ENCODE peak calls at places on chromosomes 1 and 21, in nine cellular contexts. One of them, this sample, is unnamed.
A peak's percentile ranks its signal among the peaks of the same experiment; 100 is the strongest.

GRCh38 chr1:76135835-76136234 is 61.3 kb downstream of the ST6GALNAC3 start:
- DNase-seq in glutamatergic neuron: no peak
- DNase-seq in left lung: no peak
- DNase-seq in posterior cingulate gyrus: no peak
- DNase-seq in iris pigment epithelial cell: no peak
- DNase-seq in coronary artery: no peak
- DNase-seq in HCEC 1CT: no peak
- DNase-seq in HL-60: no peak
- DNase-seq in Kasumi-1: no peak
- DNase-seq in this sample: no peak

GRCh38 chr1:182181167-182181572 is 119.7 kb upstream of the ZNF648 start:
- DNase-seq in glutamatergic neuron: no peak
- DNase-seq in left lung: no peak
- DNase-seq in posterior cingulate gyrus: no peak
- DNase-seq in iris pigment epithelial cell: no peak
- DNase-seq in coronary artery: no peak
- DNase-seq in HCEC 1CT: no peak
- DNase-seq in HL-60: no peak
- DNase-seq in Kasumi-1: no peak
- DNase-seq in this sample: no peak

GRCh38 chr1:89685461-89685860 is 52.5 kb downstream of the LRRC8C start:
- DNase-seq in glutamatergic neuron: no peak
- DNase-seq in left lung: no peak
- DNase-seq in posterior cingulate gyrus: no peak
- DNase-seq in iris pigment epithelial cell: no peak
- DNase-seq in coronary artery: no peak
- DNase-seq in HCEC 1CT: no peak
- DNase-seq in HL-60: no peak
- DNase-seq in Kasumi-1: no peak
- DNase-seq in this sample: no peak

GRCh38 chr1:115172270-115172669 is 83.0 kb upstream of the TSPAN2 start:
- DNase-seq in glutamatergic neuron: no peak
- DNase-seq in left lung: no peak
- DNase-seq in posterior cingulate gyrus: no peak
- DNase-seq in iris pigment epithelial cell: no peak
- DNase-seq in coronary artery: no peak
- DNase-seq in HCEC 1CT: no peak
- DNase-seq in HL-60: no peak
- DNase-seq in Kasumi-1: no peak
- DNase-seq in this sample: no peak

GRCh38 chr1:160204526-160205241 is 500 bp upstream of the PEA15 start:
- DNase-seq in glutamatergic neuron: no peak
- DNase-seq in left lung: no peak
- DNase-seq in posterior cingulate gyrus: no peak
- DNase-seq in iris pigment epithelial cell: no peak
- DNase-seq in coronary artery: no peak
- DNase-seq in HCEC 1CT: no peak
- DNase-seq in HL-60: peak; percentile 81
- DNase-seq in Kasumi-1: peak; percentile 65
- DNase-seq in this sample: peak; percentile 88

GRCh38 chr21:25733859-25734653 is 648 bp downstream of the ATP5PF start:
- DNase-seq in glutamatergic neuron: no peak
- DNase-seq in left lung: no peak
- DNase-seq in posterior cingulate gyrus: no peak
- DNase-seq in iris pigment epithelial cell: peak; percentile 57
- DNase-seq in coronary artery: no peak
- DNase-seq in HCEC 1CT: peak; percentile 23
- DNase-seq in HL-60: peak; percentile 22
- DNase-seq in Kasumi-1: peak; percentile 47
- DNase-seq in this sample: peak; percentile 40

GRCh38 chr1:81032374-81032773 is 768.4 kb upstream of the ADGRL2 start:
- DNase-seq in glutamatergic neuron: no peak
- DNase-seq in left lung: no peak
- DNase-seq in posterior cingulate gyrus: no peak
- DNase-seq in iris pigment epithelial cell: no peak
- DNase-seq in coronary artery: no peak
- DNase-seq in HCEC 1CT: no peak
- DNase-seq in HL-60: no peak
- DNase-seq in Kasumi-1: no peak
- DNase-seq in this sample: no peak

GRCh38 chr1:66156144-66156543 is 363.4 kb downstream of the PDE4B start:
- DNase-seq in glutamatergic neuron: no peak
- DNase-seq in left lung: no peak
- DNase-seq in posterior cingulate gyrus: no peak
- DNase-seq in iris pigment epithelial cell: no peak
- DNase-seq in coronary artery: no peak
- DNase-seq in HCEC 1CT: no peak
- DNase-seq in HL-60: no peak
- DNase-seq in Kasumi-1: no peak
- DNase-seq in this sample: no peak

GRCh38 chr1:205395616-205396015 is 26.2 kb downstream of the LEMD1 start:
- DNase-seq in glutamatergic neuron: no peak
- DNase-seq in left lung: no peak
- DNase-seq in posterior cingulate gyrus: no peak
- DNase-seq in iris pigment epithelial cell: no peak
- DNase-seq in coronary artery: no peak
- DNase-seq in HCEC 1CT: no peak
- DNase-seq in HL-60: no peak
- DNase-seq in Kasumi-1: no peak
- DNase-seq in this sample: no peak

GRCh38 chr1:192954705-192955265 is 104.4 kb downstream of the UCHL5 start:
- DNase-seq in glutamatergic neuron: no peak
- DNase-seq in left lung: peak; percentile 48
- DNase-seq in posterior cingulate gyrus: no peak
- DNase-seq in iris pigment epithelial cell: peak; percentile 12
- DNase-seq in coronary artery: no peak
- DNase-seq in HCEC 1CT: no peak
- DNase-seq in HL-60: no peak
- DNase-seq in Kasumi-1: no peak
- DNase-seq in this sample: peak; percentile 35

GRCh38 chr21:43609501-43610340 is 49.6 kb downstream of the HSF2BP start:
- DNase-seq in glutamatergic neuron: no peak
- DNase-seq in left lung: peak; percentile 62
- DNase-seq in posterior cingulate gyrus: no peak
- DNase-seq in iris pigment epithelial cell: peak; percentile 83
- DNase-seq in coronary artery: no peak
- DNase-seq in HCEC 1CT: peak; percentile 45
- DNase-seq in HL-60: no peak
- DNase-seq in Kasumi-1: no peak
- DNase-seq in this sample: no peak

GRCh38 chr1:32426489-32427255 is 32.4 kb upstream of the BSDC1 start:
- DNase-seq in glutamatergic neuron: no peak
- DNase-seq in left lung: no peak
- DNase-seq in posterior cingulate gyrus: no peak
- DNase-seq in iris pigment epithelial cell: no peak
- DNase-seq in coronary artery: no peak
- DNase-seq in HCEC 1CT: no peak
- DNase-seq in HL-60: no peak
- DNase-seq in Kasumi-1: no peak
- DNase-seq in this sample: no peak

GRCh38 chr21:37734846-37735245 is 181.4 kb downstream of the KCNJ6 start:
- DNase-seq in glutamatergic neuron: no peak
- DNase-seq in left lung: no peak
- DNase-seq in posterior cingulate gyrus: no peak
- DNase-seq in iris pigment epithelial cell: no peak
- DNase-seq in coronary artery: no peak
- DNase-seq in HCEC 1CT: no peak
- DNase-seq in HL-60: no peak
- DNase-seq in Kasumi-1: no peak
- DNase-seq in this sample: no peak

GRCh38 chr1:192576190-192577144 is 894 bp downstream of the RGS1 start:
- DNase-seq in glutamatergic neuron: no peak
- DNase-seq in left lung: no peak
- DNase-seq in posterior cingulate gyrus: no peak
- DNase-seq in iris pigment epithelial cell: no peak
- DNase-seq in coronary artery: no peak
- DNase-seq in HCEC 1CT: no peak
- DNase-seq in HL-60: no peak
- DNase-seq in Kasumi-1: no peak
- DNase-seq in this sample: no peak

GRCh38 chr1:228794810-228795209 is 59.5 kb downstream of the RHOU start:
- DNase-seq in glutamatergic neuron: no peak
- DNase-seq in left lung: no peak
- DNase-seq in posterior cingulate gyrus: no peak
- DNase-seq in iris pigment epithelial cell: no peak
- DNase-seq in coronary artery: no peak
- DNase-seq in HCEC 1CT: no peak
- DNase-seq in HL-60: no peak
- DNase-seq in Kasumi-1: no peak
- DNase-seq in this sample: no peak

GRCh38 chr1:89998306-89998705 is 3.4 kb downstream of the ZNF326 start:
- DNase-seq in glutamatergic neuron: no peak
- DNase-seq in left lung: no peak
- DNase-seq in posterior cingulate gyrus: no peak
- DNase-seq in iris pigment epithelial cell: peak; percentile 58
- DNase-seq in coronary artery: no peak
- DNase-seq in HCEC 1CT: peak; percentile 72
- DNase-seq in HL-60: no peak
- DNase-seq in Kasumi-1: no peak
- DNase-seq in this sample: no peak

This sample was measured in NB4.